ENCODE peak calls at places on chromosome 19, in seven cellular contexts. One of them, this sample, is unnamed.

GRCh38 chr19:41848666-41849065 is 3.8 kb downstream of the DMRTC2 start:
- DNase-seq in Daoy: no peak
- DNase-seq in IMR-90: no peak
- DNase-seq in occipital lobe: no peak
- DNase-seq in ascending aorta: no peak
- DNase-seq in NCI-H1048: no peak
- DNase-seq in thoracic aorta: no peak
- DNase-seq in this sample: no peak

GRCh38 chr19:42295831-42296525 is 6.0 kb upstream of the PRR19 start:
- DNase-seq in Daoy: peak
- DNase-seq in IMR-90: peak
- DNase-seq in occipital lobe: peak
- DNase-seq in ascending aorta: peak
- DNase-seq in NCI-H1048: no peak
- DNase-seq in thoracic aorta: no peak
- DNase-seq in this sample: peak

GRCh38 chr19:14333101-14333871 is 48.0 kb upstream of the ADGRE5 start:
- DNase-seq in Daoy: peak
- DNase-seq in IMR-90: no peak
- DNase-seq in occipital lobe: no peak
- DNase-seq in ascending aorta: no peak
- DNase-seq in NCI-H1048: no peak
- DNase-seq in thoracic aorta: no peak
- DNase-seq in this sample: no peak

GRCh38 chr19:4172861-4173473 is 9.4 kb downstream of the SIRT6 start:
- DNase-seq in Daoy: peak
- DNase-seq in IMR-90: peak
- DNase-seq in occipital lobe: no peak
- DNase-seq in ascending aorta: no peak
- DNase-seq in NCI-H1048: peak
- DNase-seq in thoracic aorta: no peak
- DNase-seq in this sample: no peak

GRCh38 chr19:812049-812816 is 9.5 kb downstream of the PLPPR3 start:
- DNase-seq in Daoy: no peak
- DNase-seq in IMR-90: no peak
- DNase-seq in occipital lobe: no peak
- DNase-seq in ascending aorta: no peak
- DNase-seq in NCI-H1048: no peak
- DNase-seq in thoracic aorta: no peak
- DNase-seq in this sample: no peak

GRCh38 chr19:48194041-48194871 is 23.8 kb downstream of the ZSWIM9 start:
- DNase-seq in Daoy: no peak
- DNase-seq in IMR-90: peak
- DNase-seq in occipital lobe: no peak
- DNase-seq in ascending aorta: peak
- DNase-seq in NCI-H1048: no peak
- DNase-seq in thoracic aorta: no peak
- DNase-seq in this sample: no peak

GRCh38 chr19:45809643-45810159 is 5.4 kb downstream of the RSPH6A start:
- DNase-seq in Daoy: peak
- DNase-seq in IMR-90: peak
- DNase-seq in occipital lobe: no peak
- DNase-seq in ascending aorta: no peak
- DNase-seq in NCI-H1048: no peak
- DNase-seq in thoracic aorta: no peak
- DNase-seq in this sample: no peak

GRCh38 chr19:49894879-49895565 is 1.7 kb downstream of the IL4I1 start:
- DNase-seq in Daoy: peak
- DNase-seq in IMR-90: no peak
- DNase-seq in occipital lobe: no peak
- DNase-seq in ascending aorta: no peak
- DNase-seq in NCI-H1048: no peak
- DNase-seq in thoracic aorta: no peak
- DNase-seq in this sample: no peak

GRCh38 chr19:8663920-8664670 is 33.7 kb downstream of the NFILZ start:
- DNase-seq in Daoy: no peak
- DNase-seq in IMR-90: no peak
- DNase-seq in occipital lobe: no peak
- DNase-seq in ascending aorta: no peak
- DNase-seq in NCI-H1048: no peak
- DNase-seq in thoracic aorta: no peak
- DNase-seq in this sample: no peak

GRCh38 chr19:16259385-16260159 is 61.9 kb downstream of the AP1M1 start:
- DNase-seq in Daoy: no peak
- DNase-seq in IMR-90: no peak
- DNase-seq in occipital lobe: no peak
- DNase-seq in ascending aorta: no peak
- DNase-seq in NCI-H1048: no peak
- DNase-seq in thoracic aorta: no peak
- DNase-seq in this sample: no peak

GRCh38 chr19:49916839-49917733 is 11.9 kb upstream of the ATF5 start:
- DNase-seq in Daoy: no peak
- DNase-seq in IMR-90: no peak
- DNase-seq in occipital lobe: no peak
- DNase-seq in ascending aorta: no peak
- DNase-seq in NCI-H1048: no peak
- DNase-seq in thoracic aorta: no peak
- DNase-seq in this sample: peak

GRCh38 chr19:34220472-34221063 is 33.8 kb upstream of the GARRE1 start:
- DNase-seq in Daoy: peak
- DNase-seq in IMR-90: peak
- DNase-seq in occipital lobe: peak
- DNase-seq in ascending aorta: peak
- DNase-seq in NCI-H1048: no peak
- DNase-seq in thoracic aorta: peak
- DNase-seq in this sample: peak